ENCODE peak calls at places on chromosome 2, in nine cellular contexts. One of them, this sample, is unnamed.

GRCh38 chr2:85394976-85395375 is 15.2 kb downstream of the CAPG start:
- DNase-seq in neural progenitor cell: no peak
- DNase-seq in hepatocyte: no peak
- DNase-seq in GM23248: no peak
- DNase-seq in HCT116: no peak
- DNase-seq in SK-N-SH: no peak
- DNase-seq in GM23338: no peak
- DNase-seq in OCI-LY7: no peak
- DNase-seq in PC-3: no peak
- DNase-seq in this sample: no peak

GRCh38 chr2:31127931-31128330 is 10.3 kb downstream of the GALNT14 start:
- DNase-seq in neural progenitor cell: no peak
- DNase-seq in hepatocyte: no peak
- DNase-seq in GM23248: no peak
- DNase-seq in HCT116: no peak
- DNase-seq in SK-N-SH: no peak
- DNase-seq in GM23338: no peak
- DNase-seq in OCI-LY7: no peak
- DNase-seq in PC-3: no peak
- DNase-seq in this sample: no peak

GRCh38 chr2:8576525-8577157 is 105.2 kb upstream of the ID2 start:
- DNase-seq in neural progenitor cell: no peak
- DNase-seq in hepatocyte: no peak
- DNase-seq in GM23248: no peak
- DNase-seq in HCT116: no peak
- DNase-seq in SK-N-SH: no peak
- DNase-seq in GM23338: no peak
- DNase-seq in OCI-LY7: peak
- DNase-seq in PC-3: no peak
- DNase-seq in this sample: no peak

GRCh38 chr2:33344230-33344629 is 132.2 kb upstream of the RASGRP3 start:
- DNase-seq in neural progenitor cell: no peak
- DNase-seq in hepatocyte: no peak
- DNase-seq in GM23248: no peak
- DNase-seq in HCT116: no peak
- DNase-seq in SK-N-SH: no peak
- DNase-seq in GM23338: no peak
- DNase-seq in OCI-LY7: no peak
- DNase-seq in PC-3: no peak
- DNase-seq in this sample: no peak

GRCh38 chr2:10599921-10600320 is 89.9 kb downstream of the NOL10 start:
- DNase-seq in neural progenitor cell: no peak
- DNase-seq in hepatocyte: no peak
- DNase-seq in GM23248: no peak
- DNase-seq in HCT116: no peak
- DNase-seq in SK-N-SH: no peak
- DNase-seq in GM23338: no peak
- DNase-seq in OCI-LY7: no peak
- DNase-seq in PC-3: no peak
- DNase-seq in this sample: no peak

GRCh38 chr2:26696352-26696816 is 3.9 kb downstream of the KCNK3 start:
- DNase-seq in neural progenitor cell: no peak
- DNase-seq in hepatocyte: peak
- DNase-seq in GM23248: peak
- DNase-seq in HCT116: peak
- DNase-seq in SK-N-SH: no peak
- DNase-seq in GM23338: no peak
- DNase-seq in OCI-LY7: no peak
- DNase-seq in PC-3: peak
- DNase-seq in this sample: no peak

GRCh38 chr2:233700028-233700635 is 7.4 kb downstream of the UGT1A6 start:
- DNase-seq in neural progenitor cell: peak
- DNase-seq in hepatocyte: peak
- DNase-seq in GM23248: peak
- DNase-seq in HCT116: no peak
- DNase-seq in SK-N-SH: peak
- DNase-seq in GM23338: peak
- DNase-seq in OCI-LY7: no peak
- DNase-seq in PC-3: peak
- DNase-seq in this sample: no peak

GRCh38 chr2:209473930-209474419 is 50.1 kb downstream of the MAP2 start:
- DNase-seq in neural progenitor cell: no peak
- DNase-seq in hepatocyte: peak
- DNase-seq in GM23248: peak
- DNase-seq in HCT116: peak
- DNase-seq in SK-N-SH: no peak
- DNase-seq in GM23338: no peak
- DNase-seq in OCI-LY7: no peak
- DNase-seq in PC-3: peak
- DNase-seq in this sample: no peak

GRCh38 chr2:100856732-100857131 is 36.8 kb downstream of the NPAS2 start:
- DNase-seq in neural progenitor cell: no peak
- DNase-seq in hepatocyte: no peak
- DNase-seq in GM23248: no peak
- DNase-seq in HCT116: no peak
- DNase-seq in SK-N-SH: no peak
- DNase-seq in GM23338: no peak
- DNase-seq in OCI-LY7: no peak
- DNase-seq in PC-3: peak
- DNase-seq in this sample: no peak

GRCh38 chr2:41717883-41718282 is 329.9 kb upstream of the PKDCC start:
- DNase-seq in neural progenitor cell: no peak
- DNase-seq in hepatocyte: no peak
- DNase-seq in GM23248: no peak
- DNase-seq in HCT116: no peak
- DNase-seq in SK-N-SH: no peak
- DNase-seq in GM23338: no peak
- DNase-seq in OCI-LY7: no peak
- DNase-seq in PC-3: peak
- DNase-seq in this sample: no peak

GRCh38 chr2:71749671-71750101 is 296.3 kb downstream of the DYSF start:
- DNase-seq in neural progenitor cell: no peak
- DNase-seq in hepatocyte: no peak
- DNase-seq in GM23248: peak
- DNase-seq in HCT116: no peak
- DNase-seq in SK-N-SH: no peak
- DNase-seq in GM23338: no peak
- DNase-seq in OCI-LY7: no peak
- DNase-seq in PC-3: peak
- DNase-seq in this sample: no peak

GRCh38 chr2:99862566-99862965 is 279.8 kb downstream of the AFF3 start:
- DNase-seq in neural progenitor cell: no peak
- DNase-seq in hepatocyte: no peak
- DNase-seq in GM23248: no peak
- DNase-seq in HCT116: no peak
- DNase-seq in SK-N-SH: no peak
- DNase-seq in GM23338: no peak
- DNase-seq in OCI-LY7: peak
- DNase-seq in PC-3: no peak
- DNase-seq in this sample: no peak

GRCh38 chr2:29113891-29114321 is 1.3 kb upstream of the CLIP4 start:
- DNase-seq in neural progenitor cell: no peak
- DNase-seq in hepatocyte: peak
- DNase-seq in GM23248: peak
- DNase-seq in HCT116: peak
- DNase-seq in SK-N-SH: peak
- DNase-seq in GM23338: no peak
- DNase-seq in OCI-LY7: no peak
- DNase-seq in PC-3: peak
- DNase-seq in this sample: peak

GRCh38 chr2:64537991-64538390 is 13.9 kb downstream of the AFTPH start:
- DNase-seq in neural progenitor cell: no peak
- DNase-seq in hepatocyte: no peak
- DNase-seq in GM23248: peak
- DNase-seq in HCT116: no peak
- DNase-seq in SK-N-SH: no peak
- DNase-seq in GM23338: no peak
- DNase-seq in OCI-LY7: no peak
- DNase-seq in PC-3: peak
- DNase-seq in this sample: no peak

GRCh38 chr2:120818441-120818920 is 82.8 kb downstream of the GLI2 start:
- DNase-seq in neural progenitor cell: no peak
- DNase-seq in hepatocyte: no peak
- DNase-seq in GM23248: peak
- DNase-seq in HCT116: no peak
- DNase-seq in SK-N-SH: no peak
- DNase-seq in GM23338: no peak
- DNase-seq in OCI-LY7: no peak
- DNase-seq in PC-3: peak
- DNase-seq in this sample: no peak

GRCh38 chr2:215839816-215840215 is 173.5 kb downstream of the MREG start:
- DNase-seq in neural progenitor cell: no peak
- DNase-seq in hepatocyte: no peak
- DNase-seq in GM23248: no peak
- DNase-seq in HCT116: no peak
- DNase-seq in SK-N-SH: no peak
- DNase-seq in GM23338: peak
- DNase-seq in OCI-LY7: no peak
- DNase-seq in PC-3: no peak
- DNase-seq in this sample: no peak
- H3K4me3 ChIP-seq in neural progenitor cell: no peak
- H3K4me3 ChIP-seq in hepatocyte: no peak
- H3K4me3 ChIP-seq in GM23248: no peak
- H3K4me3 ChIP-seq in HCT116: no peak
- H3K4me3 ChIP-seq in SK-N-SH: no peak
- H3K4me3 ChIP-seq in GM23338: no peak
- H3K4me3 ChIP-seq in OCI-LY7: peak
- H3K4me3 ChIP-seq in PC-3: no peak
- H3K4me3 ChIP-seq in this sample: no peak

DNA sequence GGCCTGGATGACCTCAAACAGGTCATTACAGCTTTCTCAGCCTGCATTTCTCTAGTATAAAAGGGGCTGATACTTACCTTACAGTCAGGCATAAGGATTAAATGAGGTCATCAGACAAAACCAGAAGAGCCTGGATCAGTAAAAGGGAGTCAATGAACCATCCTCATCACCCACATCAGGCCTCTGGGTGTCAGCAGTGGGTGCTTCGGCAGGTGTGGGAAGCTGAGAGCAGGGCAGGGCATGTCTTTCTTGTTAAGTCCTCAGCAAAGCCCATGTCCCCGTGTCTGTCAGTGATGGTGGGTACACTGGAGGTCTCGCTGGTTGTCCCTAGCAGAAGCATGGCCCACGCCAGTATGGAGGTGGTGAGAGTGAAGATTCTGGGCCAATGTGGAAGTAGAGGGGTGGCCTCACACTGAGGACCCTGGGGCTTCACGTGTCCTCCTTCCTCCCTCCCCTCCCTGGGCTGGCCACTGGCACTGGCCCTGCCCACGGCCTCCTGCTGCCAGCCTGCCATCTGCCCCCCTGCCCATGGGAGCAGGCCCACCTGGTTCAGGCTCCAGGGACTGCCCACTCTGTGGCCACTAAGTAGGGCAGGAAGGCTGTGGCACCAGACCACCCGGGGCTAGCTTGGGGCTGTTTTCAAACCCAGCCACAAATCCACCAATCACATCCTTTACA is 4.4 kb downstream of the ADRA2B start:
- DNase-seq in neural progenitor cell: no peak
- DNase-seq in hepatocyte: no peak
- DNase-seq in GM23248: no peak
- DNase-seq in HCT116: no peak
- DNase-seq in SK-N-SH: no peak
- DNase-seq in GM23338: no peak
- DNase-seq in OCI-LY7: peak
- DNase-seq in PC-3: no peak
- DNase-seq in this sample: no peak
- H3K27ac ChIP-seq in neural progenitor cell: no peak
- H3K27ac ChIP-seq in hepatocyte: no peak
- H3K27ac ChIP-seq in GM23248: no peak
- H3K27ac ChIP-seq in HCT116: no peak
- H3K27ac ChIP-seq in SK-N-SH: no peak
- H3K27ac ChIP-seq in GM23338: no peak
- H3K27ac ChIP-seq in OCI-LY7: no peak
- H3K27ac ChIP-seq in PC-3: no peak
- H3K27ac ChIP-seq in this sample: no peak

GRCh38 chr2:158826965-158827364 is 31.8 kb downstream of the DAPL1 start:
- DNase-seq in neural progenitor cell: no peak
- DNase-seq in hepatocyte: no peak
- DNase-seq in GM23248: no peak
- DNase-seq in HCT116: no peak
- DNase-seq in SK-N-SH: no peak
- DNase-seq in GM23338: no peak
- DNase-seq in OCI-LY7: no peak
- DNase-seq in PC-3: no peak
- DNase-seq in this sample: no peak

GRCh38 chr2:158828378-158829136 is 33.4 kb downstream of the DAPL1 start:
- DNase-seq in neural progenitor cell: no peak
- DNase-seq in hepatocyte: no peak
- DNase-seq in GM23248: no peak
- DNase-seq in HCT116: no peak
- DNase-seq in SK-N-SH: no peak
- DNase-seq in GM23338: no peak
- DNase-seq in OCI-LY7: no peak
- DNase-seq in PC-3: no peak
- DNase-seq in this sample: no peak

GRCh38 chr2:158823838-158824237 is 28.7 kb downstream of the DAPL1 start:
- DNase-seq in neural progenitor cell: no peak
- DNase-seq in hepatocyte: no peak
- DNase-seq in GM23248: no peak
- DNase-seq in HCT116: no peak
- DNase-seq in SK-N-SH: no peak
- DNase-seq in GM23338: no peak
- DNase-seq in OCI-LY7: no peak
- DNase-seq in PC-3: no peak
- DNase-seq in this sample: no peak

GRCh38 chr2:158822212-158822611 is 27.1 kb downstream of the DAPL1 start:
- DNase-seq in neural progenitor cell: peak
- DNase-seq in hepatocyte: no peak
- DNase-seq in GM23248: no peak
- DNase-seq in HCT116: no peak
- DNase-seq in SK-N-SH: no peak
- DNase-seq in GM23338: no peak
- DNase-seq in OCI-LY7: no peak
- DNase-seq in PC-3: no peak
- DNase-seq in this sample: no peak

GRCh38 chr2:158825021-158825420 is 29.9 kb downstream of the DAPL1 start:
- DNase-seq in neural progenitor cell: no peak
- DNase-seq in hepatocyte: no peak
- DNase-seq in GM23248: no peak
- DNase-seq in HCT116: no peak
- DNase-seq in SK-N-SH: no peak
- DNase-seq in GM23338: no peak
- DNase-seq in OCI-LY7: no peak
- DNase-seq in PC-3: no peak
- DNase-seq in this sample: no peak
- TF ChIP-seq EZH2phosphoT487 in neural progenitor cell: no peak
- TF ChIP-seq EZH2phosphoT487 in hepatocyte: no peak
- TF ChIP-seq EZH2phosphoT487 in GM23248: no peak
- TF ChIP-seq EZH2phosphoT487 in HCT116: no peak
- TF ChIP-seq EZH2phosphoT487 in SK-N-SH: no peak
- TF ChIP-seq EZH2phosphoT487 in GM23338: no peak
- TF ChIP-seq EZH2phosphoT487 in OCI-LY7: no peak
- TF ChIP-seq EZH2phosphoT487 in PC-3: no peak
- TF ChIP-seq EZH2phosphoT487 in this sample: no peak

DNA sequence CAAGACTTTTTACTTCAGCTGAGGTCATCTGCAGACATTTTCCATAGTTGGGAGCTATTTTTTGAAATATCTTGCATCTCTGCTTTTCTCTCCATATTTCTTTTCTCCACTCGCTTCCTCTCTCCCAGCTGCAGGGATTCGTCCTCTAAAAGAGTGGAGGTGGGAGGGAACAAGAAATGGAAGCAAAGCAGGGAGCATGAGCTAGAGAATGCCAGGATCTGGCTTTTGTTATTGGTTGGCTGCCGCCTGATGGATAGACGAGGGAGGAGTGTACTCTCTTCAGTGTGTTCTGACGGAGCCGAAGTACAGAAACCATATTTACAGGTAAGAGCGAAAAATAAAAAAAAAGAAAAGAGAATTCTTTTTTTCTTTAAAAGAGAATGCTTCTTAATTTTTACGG is at the start of gene CSRNP3:
- DNase-seq in neural progenitor cell: peak
- DNase-seq in hepatocyte: peak
- DNase-seq in GM23248: peak
- DNase-seq in HCT116: peak
- DNase-seq in SK-N-SH: peak
- DNase-seq in GM23338: peak
- DNase-seq in OCI-LY7: no peak
- DNase-seq in PC-3: peak
- DNase-seq in this sample: no peak
- H3K4me3 ChIP-seq in neural progenitor cell: peak
- H3K4me3 ChIP-seq in hepatocyte: peak
- H3K4me3 ChIP-seq in GM23248: peak
- H3K4me3 ChIP-seq in HCT116: no peak
- H3K4me3 ChIP-seq in SK-N-SH: peak
- H3K4me3 ChIP-seq in GM23338: peak
- H3K4me3 ChIP-seq in OCI-LY7: no peak
- H3K4me3 ChIP-seq in PC-3: peak
- H3K4me3 ChIP-seq in this sample: no peak